ENCODE peak calls at places on chromosomes 16 and 17, in four cellular contexts. I is SK-N-SH, B is A549, J is Panc1. U is an unnamed sample.
A peak's percentile ranks its signal among the peaks of the same experiment; 100 is the strongest.

GRCh38 chr16:12517310-12517694 is 286.4 kb downstream of the CPPED1 start:
- DNase-seq in I (no peak), B (no peak), J (no peak), U (no peak)

GRCh38 chr17:27283057-27283456 is 10.9 kb upstream of the WSB1 start:
- DNase-seq in I (no peak), B (no peak), J (no peak), U (no peak)

GRCh38 chr17:58337126-58337599 is 8.6 kb upstream of the TSPOAP1 start:
- DNase-seq in I (peak; percentile 32), B (no peak), J (no peak), U (peak; percentile 84)

GRCh38 chr17:29929006-29929543 is 953 bp downstream of the SSH2 start:
- DNase-seq in I (peak; percentile 38), B (peak; percentile 57), J (no peak), U (peak; percentile 55)

GRCh38 chr16:27892879-27893278 is 170.6 kb downstream of the GSG1L start:
- DNase-seq in I (no peak), B (peak; percentile 11), J (no peak), U (no peak)

GRCh38 chr17:82861393-82861775 is 21.6 kb upstream of the ZNF750 start:
- DNase-seq in I (no peak), B (no peak), J (no peak), U (no peak)

GRCh38 chr17:60601443-60602384 is 1.7 kb downstream of the PPM1D start:
- DNase-seq in I (peak; percentile 79), B (peak; percentile 74), J (no peak), U (peak; percentile 45)

GRCh38 chr17:42312285-42313130 is 24.2 kb downstream of the STAT5A start:
- DNase-seq in I (peak; percentile 93), B (peak; percentile 77), J (no peak), U (peak; percentile 82)

GRCh38 chr16:86621966-86622365 is 43.6 kb downstream of the FOXL1 start:
- DNase-seq in I (no peak), B (no peak), J (no peak), U (no peak)

GRCh38 chr17:75512946-75513666 is 2.2 kb downstream of the CASKIN2 start:
- DNase-seq in I (no peak), B (no peak), J (no peak), U (no peak)

GRCh38 chr17:35537569-35538209 is at the start of gene SLFN12L:
- DNase-seq in I (no peak), B (no peak), J (no peak), U (no peak)

GRCh38 chr17:46968224-46968834 is 10.7 kb downstream of the RPRML start:
- DNase-seq in I (no peak), B (no peak), J (no peak), U (no peak)

GRCh38 chr17:17508019-17508535 is 11.9 kb upstream of the RASD1 start:
- DNase-seq in I (no peak), B (no peak), J (no peak), U (no peak)

GRCh38 chr17:45262516-45263476 is 902 bp upstream of the SPATA32 start:
- DNase-seq in I (no peak), B (peak; percentile 46), J (no peak), U (no peak)

GRCh38 chr16:66045626-66046025 is 320.9 kb upstream of the CDH5 start:
- DNase-seq in I (no peak), B (no peak), J (no peak), U (no peak)

GRCh38 chr16:9661336-9661735 is 520.9 kb downstream of the GRIN2A start:
- DNase-seq in I (peak; percentile 3), B (no peak), J (no peak), U (no peak)

GRCh38 chr17:53462393-53462811 is 360.3 kb upstream of the KIF2B start:
- DNase-seq in I (peak; percentile 3), B (no peak), J (no peak), U (no peak)

GRCh38 chr17:2924211-2924610 is 128.0 kb downstream of the RAP1GAP2 start:
- DNase-seq in I (peak; percentile 72), B (no peak), J (no peak), U (no peak)

GRCh38 chr16:67661101-67661661 is 421 bp downstream of the PARD6A start:
- DNase-seq in I (peak; percentile 63), B (peak; percentile 41), J (no peak), U (no peak)

DNA sequence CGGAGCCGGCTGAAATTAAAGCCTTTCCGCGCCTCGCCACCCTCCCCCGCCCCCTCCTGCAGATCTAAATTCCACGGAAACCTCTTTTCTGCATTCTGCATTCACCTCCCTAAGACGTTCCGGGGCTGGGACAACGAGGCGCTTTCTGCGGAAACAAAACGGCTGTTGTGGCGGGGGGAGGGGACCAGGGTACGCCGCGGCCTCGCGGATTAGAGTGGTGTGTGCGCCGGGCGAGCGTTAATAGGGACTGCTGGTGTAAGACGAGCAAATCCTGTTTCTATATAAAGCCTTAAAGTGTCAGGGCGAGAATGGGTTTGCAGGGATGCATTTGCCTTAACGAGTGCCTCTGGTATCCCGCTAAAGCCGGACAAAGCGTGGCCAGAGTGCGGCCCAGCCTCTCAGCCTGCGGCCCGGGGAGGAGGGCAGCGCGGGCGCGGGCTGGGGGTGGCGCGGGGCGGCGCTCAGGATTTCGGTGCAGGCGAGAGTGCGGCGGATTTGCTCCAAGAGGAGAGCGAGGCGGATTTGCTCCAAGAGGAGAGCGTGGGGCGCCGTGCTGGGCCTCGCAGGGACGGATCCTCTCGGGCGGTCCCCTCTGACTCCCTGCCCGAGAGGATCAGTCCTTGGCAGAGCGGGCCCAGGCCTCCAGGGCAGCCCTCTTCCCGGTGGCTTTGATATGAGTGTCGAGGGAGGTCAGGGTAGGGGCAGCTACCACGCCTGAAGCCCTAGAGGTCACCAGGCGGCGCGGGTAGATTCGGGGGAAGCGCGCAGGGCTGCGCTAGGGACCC is 5.1 kb downstream of the BAHCC1 start:
- DNase-seq in I (no peak), B (peak; percentile 68), J (no peak), U (peak; percentile 76)
- TF ChIP-seq REST in I (no peak), B (no peak), J (no peak), U (no peak)

GRCh38 chr16:56332464-56333079 is 92.8 kb downstream of the AMFR start:
- DNase-seq in I (peak; percentile 57), B (peak; percentile 86), J (peak; percentile 13), U (no peak)
- TF ChIP-seq REST in I (no peak), B (no peak), J (no peak), U (no peak)

GRCh38 chr16:82134884-82135283 is 35.1 kb downstream of the MPHOSPH6 start:
- DNase-seq in I (no peak), B (no peak), J (no peak), U (no peak)

GRCh38 chr16:82133798-82134197 is 36.2 kb downstream of the MPHOSPH6 start:
- DNase-seq in I (no peak), B (no peak), J (no peak), U (no peak)

GRCh38 chr16:82137819-82138177 is 32.2 kb downstream of the MPHOSPH6 start:
- DNase-seq in I (no peak), B (no peak), J (no peak), U (no peak)

GRCh38 chr16:82136956-82137818 is 32.8 kb downstream of the MPHOSPH6 start:
- DNase-seq in I (no peak), B (no peak), J (no peak), U (no peak)

GRCh38 chr16:82135844-82136243 is 34.2 kb downstream of the MPHOSPH6 start:
- DNase-seq in I (no peak), B (no peak), J (no peak), U (no peak)
- TF ChIP-seq REST in I (no peak), B (no peak), J (no peak), U (no peak)

DNA sequence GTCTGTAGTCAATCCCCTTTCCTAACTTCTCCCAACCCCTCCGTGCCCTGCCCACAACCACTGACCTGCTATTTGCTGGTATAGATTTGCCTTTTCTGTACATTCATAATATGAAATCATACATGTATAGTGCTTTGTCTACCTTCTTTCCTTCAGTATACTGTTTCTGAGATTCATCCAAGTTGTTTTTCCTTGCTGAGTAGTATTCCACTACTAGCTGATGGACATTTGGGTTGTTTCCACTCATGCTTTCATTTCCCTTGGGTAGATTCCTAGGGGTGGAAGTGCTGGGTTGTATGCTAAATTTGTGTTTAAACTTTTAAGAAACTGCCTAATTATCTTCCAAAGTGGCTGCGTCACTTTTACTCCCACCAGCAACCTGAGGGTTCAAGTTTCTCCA is 27.7 kb downstream of the CSNK2A2 start:
- DNase-seq in I (no peak), B (no peak), J (no peak), U (no peak)
- TF ChIP-seq REST in I (no peak), B (no peak), J (no peak), U (no peak)

GRCh38 chr17:68511671-68512246 is 471 bp upstream of the PRKAR1A start:
- DNase-seq in I (peak; percentile 93), B (peak; percentile 73), J (peak; percentile 42), U (no peak)
- TF ChIP-seq REST in I (no peak), B (no peak), J (no peak), U (no peak)

GRCh38 chr17:7191571-7192270 is 12.6 kb upstream of the ASGR1 start:
- DNase-seq in I (peak; percentile 86), B (peak; percentile 51), J (no peak), U (no peak)
- TF ChIP-seq REST in I (peak; percentile 87), B (peak; percentile 73), J (peak; percentile 70), U (peak; percentile 85)

GRCh38 chr16:88527186-88527936 is 42.8 kb upstream of the ZC3H18 start:
- DNase-seq in I (peak; percentile 95), B (peak; percentile 57), J (peak; percentile 4), U (no peak)
- TF ChIP-seq REST in I (no peak), B (no peak), J (no peak), U (no peak)

GRCh38 chr17:67375054-67375427 is 2.0 kb upstream of the PITPNC1 start:
- DNase-seq in I (no peak), B (no peak), J (no peak), U (no peak)
- TF ChIP-seq REST in I (no peak), B (no peak), J (no peak), U (no peak)

GRCh38 chr16:50368410-50369132 is at the start of gene BRD7:
- DNase-seq in I (peak; percentile 97), B (peak; percentile 54), J (no peak), U (peak; percentile 43)

GRCh38 chr16:50367777-50368409 is 895 bp downstream of the BRD7 start:
- DNase-seq in I (no peak), B (no peak), J (no peak), U (no peak)

GRCh38 chr16:50371036-50371716 is 2.4 kb upstream of the BRD7 start:
- DNase-seq in I (no peak), B (no peak), J (no peak), U (no peak)

GRCh38 chr16:50371936-50372595 is 3.3 kb upstream of the BRD7 start:
- DNase-seq in I (peak; percentile 64), B (no peak), J (no peak), U (no peak)

DNA sequence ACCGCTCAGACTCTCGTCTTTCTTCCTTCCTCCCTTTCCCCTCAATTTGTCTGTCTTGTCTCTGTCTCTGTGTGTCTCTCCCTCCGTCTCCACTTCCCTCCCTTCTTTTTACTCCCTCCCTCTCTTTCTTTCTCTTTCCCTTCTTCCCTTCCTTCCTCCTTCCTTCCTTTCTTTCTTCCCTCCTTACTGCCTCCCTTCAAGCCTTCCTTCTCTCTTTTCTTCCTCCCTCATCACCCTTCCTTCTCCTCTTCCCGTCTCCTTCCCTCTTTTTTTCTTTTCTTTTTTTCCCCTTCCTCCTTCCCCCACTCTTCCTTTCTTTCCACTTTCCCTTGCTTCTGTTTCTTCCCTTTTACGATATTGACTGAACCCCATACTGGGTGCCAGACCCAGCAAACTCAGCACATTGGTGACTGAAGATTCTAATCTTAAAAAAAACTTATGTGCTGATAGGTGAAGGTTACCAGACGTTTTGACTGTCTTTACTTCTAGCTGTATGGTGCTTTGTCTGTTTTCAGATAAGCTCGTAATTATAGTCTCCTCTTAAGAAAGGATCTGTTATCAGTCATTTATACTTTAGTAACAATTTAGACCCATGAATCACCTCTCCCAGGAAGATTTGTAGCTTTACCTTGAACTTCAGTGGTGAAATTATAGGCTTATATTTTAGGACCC is 481 bp upstream of the BRD7 start:
- DNase-seq in I (no peak), B (no peak), J (no peak), U (no peak)
- TF ChIP-seq REST in I (no peak), B (no peak), J (no peak), U (no peak)

GRCh38 chr17:55687037-55687436 is 35.6 kb downstream of the TMEM100 start:
- DNase-seq in I (no peak), B (no peak), J (no peak), U (no peak)
- TF ChIP-seq REST in I (no peak), B (no peak), J (no peak), U (no peak)

U was measured in HL-60.